ENCODE peak calls at places on chromosomes 7 and 10, in five cellular contexts. C is transverse colon, J is ascending aorta, U is MM.1S, H is heart right ventricle. V is an unnamed sample.

GRCh38 chr7:111836592-111836991 is 274.3 kb upstream of the IMMP2L start:
- DNase-seq in U (no peak), J (no peak), C (no peak), H (no peak), V (no peak)

GRCh38 chr7:55420535-55420934 is 55.4 kb downstream of the LANCL2 start:
- DNase-seq in H (no peak), U (no peak), C (no peak), J (no peak), V (no peak)

GRCh38 chr7:22156205-22156604 is 200.7 kb downstream of the RAPGEF5 start:
- DNase-seq in H (no peak), J (no peak), C (no peak), U (no peak), V (no peak)

GRCh38 chr7:74325230-74325565 is 36.0 kb downstream of the CLIP2 start:
- DNase-seq in H (no peak), C (peak; percentile 61), J (no peak), U (no peak), V (peak; percentile 52)

GRCh38 chr7:7707756-7708310 is 10.6 kb downstream of the RPA3 start:
- DNase-seq in H (no peak), U (no peak), C (no peak), J (no peak), V (no peak)

GRCh38 chr10:51667992-51668689 is 31.3 kb downstream of the CSTF2T start:
- DNase-seq in C (no peak), H (no peak), J (no peak), U (no peak), V (no peak)

GRCh38 chr10:131107970-131108369 is 203.6 kb downstream of the TCERG1L start:
- DNase-seq in J (no peak), H (no peak), U (no peak), C (no peak), V (no peak)

GRCh38 chr7:119664601-119665000 is 608.4 kb upstream of the KCND2 start:
- DNase-seq in H (no peak), U (no peak), C (no peak), J (no peak), V (no peak)

GRCh38 chr10:100184426-100185219 is 1.2 kb downstream of the ERLIN1 start:
- DNase-seq in J (no peak), H (no peak), C (no peak), U (peak; percentile 18), V (no peak)

GRCh38 chr7:128963327-128963757 is 25.6 kb downstream of the IRF5 start:
- DNase-seq in H (no peak), C (no peak), U (peak; percentile 65), J (no peak), V (no peak)

GRCh38 chr10:69721690-69722310 is 79.9 kb upstream of the COL13A1 start:
- DNase-seq in H (peak; percentile 88), C (no peak), J (no peak), U (no peak), V (no peak)

GRCh38 chr7:21066221-21066620 is 279.5 kb upstream of the SP8 start:
- DNase-seq in H (no peak), U (no peak), C (peak; percentile 36), J (no peak), V (no peak)

GRCh38 chr7:35647171-35647574 is 47.8 kb downstream of the HERPUD2 start:
- DNase-seq in J (no peak), C (peak; percentile 8), U (peak; percentile 19), H (peak; percentile 21), V (no peak)

GRCh38 chr10:86775056-86775858 is 18.8 kb downstream of the BMPR1A start:
- DNase-seq in U (no peak), C (no peak), H (no peak), J (no peak), V (no peak)

GRCh38 chr7:103344453-103345149 is at the start of gene DNAJC2:
- DNase-seq in J (peak; percentile 30), U (peak; percentile 92), C (peak; percentile 90), H (peak; percentile 88), V (peak; percentile 84)

GRCh38 chr7:45924283-45924682 is 3.2 kb upstream of the IGFBP3 start:
- DNase-seq in U (no peak), C (no peak), J (no peak), H (no peak), V (no peak)

DNA sequence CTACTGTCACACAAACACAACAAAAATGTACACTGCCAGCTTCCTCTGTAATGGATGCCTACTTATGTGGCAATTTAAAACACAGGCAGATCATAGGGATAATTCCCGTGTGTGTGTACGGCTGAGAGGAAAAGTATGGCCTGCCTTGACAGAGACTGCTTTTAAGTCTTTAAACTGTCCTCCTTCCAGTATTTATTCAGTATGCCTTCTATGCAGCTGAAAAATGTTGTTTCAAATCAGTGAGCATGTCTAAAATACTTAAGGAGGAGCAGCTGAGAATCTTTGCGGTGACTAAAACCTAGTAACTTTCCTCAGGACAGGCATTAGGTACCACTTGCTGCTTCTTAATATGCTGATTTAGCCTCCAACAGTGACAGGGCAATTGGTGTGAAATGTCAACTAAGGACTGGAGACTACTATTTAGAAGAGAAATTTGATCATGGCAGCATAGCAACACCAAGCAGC is 126.3 kb downstream of the CACNA2D1 start:
- DNase-seq in J (no peak), H (no peak), C (no peak), U (no peak), V (no peak)
- TF ChIP-seq CTCF in J (no peak), H (no peak), C (no peak), U (no peak), V (no peak)

GRCh38 chr10:24556137-24556536 is 167.6 kb downstream of the ARHGAP21 start:
- DNase-seq in J (no peak), C (no peak), H (no peak), U (no peak), V (no peak)

GRCh38 chr10:24556746-24557742 is 166.6 kb downstream of the ARHGAP21 start:
- DNase-seq in C (peak; percentile 28), U (peak; percentile 71), J (no peak), H (peak; percentile 32), V (no peak)

DNA sequence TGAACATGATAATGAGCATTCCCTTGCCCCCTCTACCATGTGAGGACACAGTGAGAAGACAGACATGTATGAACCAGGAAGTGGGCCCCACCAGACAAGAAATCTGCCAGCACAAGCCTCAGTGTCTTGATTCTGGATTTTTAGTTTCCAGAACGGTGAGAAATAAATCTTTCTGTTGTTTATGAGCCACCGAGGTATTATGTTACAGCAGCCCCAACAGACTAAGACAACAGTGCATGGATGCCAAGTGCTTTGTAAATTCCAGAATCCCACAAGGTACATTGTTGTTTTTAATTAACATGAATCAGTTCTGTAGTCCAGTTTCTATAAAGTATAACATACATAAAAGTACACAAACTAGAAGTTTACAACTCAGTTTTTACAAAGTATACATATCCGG is 162.2 kb downstream of the ARHGAP21 start:
- DNase-seq in J (no peak), H (no peak), U (no peak), C (no peak), V (no peak)
- H3K4me1 ChIP-seq in J (no peaks in the 10 kb centered on the region), H (peaks cover 9% of the 10 kb centered on the region), U (no peaks in the 10 kb centered on the region), C (no peaks in the 10 kb centered on the region), V (no peaks in the 10 kb centered on the region)

DNA sequence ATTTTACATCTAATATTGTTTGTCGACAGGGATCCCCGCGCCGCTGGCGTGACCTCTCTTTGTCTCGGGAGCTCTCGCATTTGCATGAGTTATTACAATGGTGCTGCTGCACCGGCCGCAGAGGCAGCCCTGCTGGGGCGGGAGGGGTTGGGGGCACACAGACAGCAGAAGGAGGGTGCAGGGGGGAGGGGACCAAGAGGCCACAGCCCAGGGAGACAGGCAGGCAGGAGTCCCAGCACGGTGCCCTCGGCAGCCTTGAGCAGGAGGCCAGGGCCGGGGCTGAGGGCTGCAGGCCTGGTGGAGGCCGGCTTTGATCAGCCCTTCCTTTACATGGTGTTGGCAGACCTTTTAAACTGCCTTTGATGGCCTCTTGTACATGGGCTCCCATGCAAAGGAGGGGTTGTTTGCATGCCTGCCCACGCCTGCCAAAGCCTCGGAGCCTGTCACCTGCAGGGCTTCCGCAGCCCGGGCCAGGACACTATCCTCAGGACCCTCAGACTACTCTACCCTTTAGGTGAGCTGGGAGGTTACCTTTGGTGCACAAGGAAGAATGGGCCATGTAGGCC is 95.5 kb downstream of the EBF3 start:
- DNase-seq in C (no peak), U (no peak), H (no peak), J (no peak), V (no peak)
- H3K36me3 ChIP-seq in C (no peaks in the 10 kb centered on the region), U (no peaks in the 10 kb centered on the region), H (no peaks in the 10 kb centered on the region), J (no peaks in the 10 kb centered on the region), V (no peaks in the 10 kb centered on the region)

GRCh38 chr7:37511852-37512377 is 63.3 kb upstream of the ELMO1 start:
- DNase-seq in H (no peak), U (no peak), C (no peak), J (no peak), V (no peak)

GRCh38 chr7:37514520-37514919 is 65.9 kb upstream of the ELMO1 start:
- DNase-seq in C (no peak), J (no peak), U (no peak), H (no peak), V (no peak)

GRCh38 chr7:37508063-37508462 is 59.4 kb upstream of the ELMO1 start:
- DNase-seq in J (no peak), U (no peak), H (no peak), C (no peak), V (no peak)

GRCh38 chr7:37505750-37506353 is 57.2 kb upstream of the ELMO1 start:
- DNase-seq in U (no peak), J (no peak), H (no peak), C (no peak), V (no peak)

DNA sequence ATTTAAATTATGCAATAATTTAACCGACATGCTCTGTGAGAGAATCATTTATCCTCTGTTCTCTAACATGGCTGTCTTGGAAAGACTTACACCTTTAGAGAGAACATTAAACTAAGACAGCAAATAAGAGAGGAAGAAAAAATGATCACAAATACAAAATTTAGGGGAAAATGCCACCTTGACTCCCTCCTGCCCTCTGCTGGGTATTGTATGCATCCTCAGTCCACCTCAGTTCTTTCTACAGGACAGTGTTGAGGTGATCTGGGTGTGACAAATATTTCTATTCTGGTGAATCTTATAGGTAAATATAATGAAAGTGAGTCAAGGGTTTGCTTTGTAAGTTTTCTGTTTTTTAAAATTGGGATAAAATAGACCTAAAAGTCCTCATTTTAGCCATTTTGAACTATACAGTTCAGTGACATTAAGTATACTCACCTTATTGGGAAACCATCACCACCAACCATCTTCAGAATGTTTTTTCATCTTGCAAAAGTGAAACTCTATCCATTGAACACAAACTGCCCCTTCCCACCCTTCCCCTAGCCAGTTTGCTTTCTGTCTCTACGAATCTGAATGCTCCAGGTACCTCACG is 61.5 kb upstream of the ELMO1 start:
- DNase-seq in J (no peak), C (no peak), U (peak; percentile 29), H (no peak), V (no peak)
- TF ChIP-seq CTCF in J (peak; percentile 60), C (peak; percentile 62), U (peak; percentile 87), H (peak; percentile 67), V (peak; percentile 46)

GRCh38 chr7:5691536-5692090 is 89.8 kb downstream of the RNF216 start:
- DNase-seq in J (no peak), C (no peak), H (no peak), U (no peak), V (no peak)
- H3K4me1 ChIP-seq in J (peaks cover 79% of the 10 kb centered on the region), C (peaks cover 84% of the 10 kb centered on the region), H (peaks cover 85% of the 10 kb centered on the region), U (peaks cover 19% of the 10 kb centered on the region), V (peaks cover 44% of the 10 kb centered on the region)

DNA sequence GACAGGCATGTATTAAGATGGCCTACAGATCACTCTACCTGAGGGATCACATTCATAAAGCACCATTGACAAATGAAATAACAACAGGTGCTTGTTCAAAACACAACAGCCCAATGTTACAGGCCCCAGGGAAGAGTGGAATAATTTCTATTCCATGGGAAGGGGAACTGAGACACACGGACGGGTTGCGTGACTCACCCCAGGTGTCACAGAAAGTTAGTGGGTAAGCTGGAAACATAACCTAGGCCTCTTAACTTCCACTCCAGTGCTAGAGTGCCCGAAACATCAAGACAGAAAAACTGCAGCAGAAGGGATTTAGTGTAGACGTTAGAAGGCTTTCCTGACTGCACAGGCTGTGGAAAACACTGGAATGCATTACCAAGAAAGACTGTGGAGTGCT is 48.3 kb downstream of the SLC37A3 start:
- DNase-seq in H (no peak), C (no peak), U (no peak), J (no peak), V (no peak)
- H3K36me3 ChIP-seq in H (no peaks in the 10 kb centered on the region), C (peaks cover 24% of the 10 kb centered on the region), U (no peaks in the 10 kb centered on the region), J (peaks cover 83% of the 10 kb centered on the region), V (no peaks in the 10 kb centered on the region)

GRCh38 chr7:1707756-1708611 is 37.9 kb downstream of the ELFN1 start:
- DNase-seq in J (no peak), U (no peak), H (no peak), C (no peak), V (peak; percentile 30)
- TF ChIP-seq CTCF in J (no peak), U (no peak), H (peak; percentile 7), C (no peak), V (no peak)